ENCODE peak calls at places on chromosomes 6 and 20, in eight cellular contexts. O is HCT116, J is A549, I is H1, Q is HepG2, R is K562, G is endothelial cell of umbilical vein, M is GM12878. B is an unnamed sample.

GRCh38 chr6:39496951-39497350 is 174.4 kb upstream of the KCNK16 start:
- DNase-seq in O (no peak), J (no peak), I (no peak), Q (no peak), R (no peak), G (no peak), M (no peak), B (no peak)

GRCh38 chr6:142725024-142725770 is 219.8 kb downstream of the HIVEP2 start:
- DNase-seq in O (no peak), J (no peak), I (no peak), Q (no peak), R (no peak), G (no peak), M (no peak), B (peak; percentile 43)

GRCh38 chr6:55652429-55652828 is 73.4 kb upstream of the HMGCLL1 start:
- DNase-seq in O (no peak), J (no peak), I (no peak), Q (no peak), R (no peak), G (no peak), M (no peak), B (no peak)

GRCh38 chr6:118810420-118811027 is 83.4 kb upstream of the ASF1A start:
- DNase-seq in O (no peak), J (no peak), I (no peak), Q (no peak), R (no peak), G (no peak), M (no peak), B (peak; percentile 74)

GRCh38 chr6:3869632-3870527 is 20.7 kb downstream of the FAM50B start:
- DNase-seq in O (no peak), J (peak; percentile 87), I (no peak), Q (peak; percentile 92), R (no peak), G (no peak), M (no peak), B (no peak)

GRCh38 chr6:40504274-40504673 is 82.9 kb downstream of the LRFN2 start:
- DNase-seq in O (peak; percentile 15), J (no peak), I (no peak), Q (no peak), R (no peak), G (no peak), M (no peak), B (no peak)

GRCh38 chr6:14797875-14798593 is 447.8 kb upstream of the JARID2 start:
- DNase-seq in O (no peak), J (no peak), I (no peak), Q (no peak), R (no peak), G (no peak), M (no peak), B (no peak)

GRCh38 chr6:106390088-106390487 is 29.6 kb downstream of the CRYBG1 start:
- DNase-seq in O (no peak), J (no peak), I (no peak), Q (no peak), R (no peak), G (no peak), M (no peak), B (no peak)

GRCh38 chr20:37901667-37902503 is 1.0 kb upstream of the VSTM2L start:
- DNase-seq in O (peak; percentile 4), J (peak; percentile 89), I (peak; percentile 70), Q (peak; percentile 61), R (peak; percentile 88), G (peak; percentile 31), M (no peak), B (peak; percentile 74)

GRCh38 chr20:4767084-4767483 is 45.4 kb downstream of the PRND start:
- DNase-seq in O (no peak), J (no peak), I (no peak), Q (no peak), R (peak; percentile 47), G (no peak), M (no peak), B (peak; percentile 82)

GRCh38 chr6:132648356-132648755 is 10.6 kb downstream of the TAAR1 start:
- DNase-seq in O (no peak), J (peak; percentile 1), I (no peak), Q (no peak), R (no peak), G (peak; percentile 27), M (no peak), B (peak; percentile 61)

GRCh38 chr6:15073344-15073789 is 172.5 kb upstream of the JARID2 start:
- DNase-seq in O (no peak), J (no peak), I (no peak), Q (no peak), R (no peak), G (no peak), M (peak; percentile 41), B (no peak)

GRCh38 chr6:44045672-44046015 is 81.6 kb downstream of the MRPL14 start:
- DNase-seq in O (no peak), J (no peak), I (no peak), Q (no peak), R (no peak), G (no peak), M (no peak), B (no peak)

GRCh38 chr20:50574586-50574985 is 64.4 kb downstream of the PTPN1 start:
- DNase-seq in O (no peak), J (no peak), I (no peak), Q (no peak), R (no peak), G (no peak), M (no peak), B (no peak)

GRCh38 chr20:50574108-50574507 is 63.9 kb downstream of the PTPN1 start:
- DNase-seq in O (no peak), J (no peak), I (no peak), Q (no peak), R (no peak), G (no peak), M (no peak), B (no peak)

GRCh38 chr20:50575869-50576720 is 65.9 kb downstream of the PTPN1 start:
- DNase-seq in O (peak; percentile 22), J (peak; percentile 70), I (peak; percentile 74), Q (peak; percentile 63), R (peak; percentile 51), G (peak; percentile 61), M (no peak), B (peak; percentile 65)

GRCh38 chr20:50571466-50571865 is 61.3 kb downstream of the PTPN1 start:
- DNase-seq in O (no peak), J (no peak), I (no peak), Q (no peak), R (no peak), G (no peak), M (no peak), B (no peak)

GRCh38 chr20:50572922-50573777 is 63.0 kb downstream of the PTPN1 start:
- DNase-seq in O (no peak), J (no peak), I (no peak), Q (no peak), R (no peak), G (peak; percentile 86), M (no peak), B (no peak)
- TF ChIP-seq MAX in O (no peak), J (no peak), I (no peak), Q (no peak), R (no peak), G (peak; percentile 79), M (no peak), B (no peak)

DNA sequence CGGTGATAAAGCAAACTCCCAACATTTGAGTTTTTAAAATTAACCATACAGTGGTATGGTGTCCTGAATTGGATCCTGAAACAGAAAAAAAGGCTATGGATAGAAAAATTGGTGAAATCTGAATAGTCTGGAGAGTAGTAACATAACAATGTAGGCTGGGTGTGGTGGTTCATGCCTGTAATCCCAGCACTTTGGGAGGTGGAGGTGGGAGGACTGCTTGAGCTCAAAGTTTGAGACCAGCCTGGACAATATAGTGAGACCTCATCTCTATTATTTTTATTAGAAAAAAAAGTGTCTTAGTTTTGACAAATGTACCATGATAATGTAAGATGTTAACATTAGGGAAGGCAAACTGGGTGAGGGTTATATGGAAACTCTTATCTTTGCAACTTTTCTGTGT is 11.0 kb downstream of the EEF1A1 start:
- DNase-seq in O (no peak), J (no peak), I (no peak), Q (no peak), R (no peak), G (no peak), M (no peak), B (no peak)
- TF ChIP-seq POLR2A in O (no peak), J (no peak), I (no peak), Q (no peak), R (no peak), G (no peak), M (no peak), B (no peak)

GRCh38 chr20:63283397-63284082 is 9.4 kb upstream of the COL20A1 start:
- DNase-seq in O (no peak), J (no peak), I (no peak), Q (no peak), R (no peak), G (no peak), M (no peak), B (no peak)

GRCh38 chr20:63284981-63285524 is 7.9 kb upstream of the COL20A1 start:
- DNase-seq in O (no peak), J (no peak), I (no peak), Q (no peak), R (no peak), G (no peak), M (no peak), B (no peak)

GRCh38 chr20:63284083-63284440 is 8.9 kb upstream of the COL20A1 start:
- DNase-seq in O (no peak), J (no peak), I (no peak), Q (no peak), R (no peak), G (no peak), M (no peak), B (peak; percentile 81)

GRCh38 chr20:63285636-63286615 is 7.1 kb upstream of the COL20A1 start:
- DNase-seq in O (no peak), J (no peak), I (no peak), Q (no peak), R (no peak), G (no peak), M (no peak), B (no peak)

GRCh38 chr20:63284544-63284949 is 8.4 kb upstream of the COL20A1 start:
- DNase-seq in O (no peak), J (no peak), I (no peak), Q (no peak), R (no peak), G (no peak), M (no peak), B (peak; percentile 78)
- TF ChIP-seq CTCF in O (no peak), J (no peak), I (no peak), Q (no peak), R (no peak), G (no peak), M (no peak), B (no peak)

GRCh38 chr6:116465246-116465645 is 4.1 kb downstream of the CALHM6 start:
- DNase-seq in O (no peak), J (no peak), I (no peak), Q (no peak), R (no peak), G (peak; percentile 28), M (no peak), B (peak; percentile 69)

GRCh38 chr6:116461075-116461474 is at the start of gene CALHM6:
- DNase-seq in O (no peak), J (no peak), I (no peak), Q (no peak), R (no peak), G (no peak), M (no peak), B (no peak)

GRCh38 chr6:116462516-116462915 is 1.3 kb downstream of the CALHM6 start:
- DNase-seq in O (no peak), J (no peak), I (no peak), Q (no peak), R (no peak), G (no peak), M (no peak), B (no peak)

GRCh38 chr6:116459927-116460326 is 1.2 kb upstream of the CALHM6 start:
- DNase-seq in O (no peak), J (no peak), I (no peak), Q (no peak), R (no peak), G (no peak), M (no peak), B (no peak)

GRCh38 chr6:116461563-116462507 is 660 bp downstream of the CALHM6 start:
- DNase-seq in O (no peak), J (no peak), I (peak; percentile 83), Q (no peak), R (no peak), G (peak; percentile 49), M (no peak), B (peak; percentile 45)
- TF ChIP-seq MAX in O (no peak), J (no peak), I (peak; percentile 99), Q (no peak), R (no peak), G (peak; percentile 72), M (peak; percentile 96), B (no peak)